ENCODE peak calls at places on chromosomes 12 and 14, in eight cellular contexts. F is activated T-cell treated with anti-CD3 and anti-CD28 coated beads, Interleukin-2, amount 50 U/mL, for 1 hour; J is substantia nigra; B is fibroblast of pulmonary artery; H is HCT116; L is activated CD4-positive, alpha-beta T cell treated with anti-CD3 and anti-CD28 coated beads, Interleukin-2, amount 50 U/mL, for 1 hour; D is GM04504; A is amygdala. G is an unnamed sample.

GRCh38 chr14:99522457-99522891 is 41.3 kb downstream of the CCNK start:
- DNase-seq in F (no peak), J (no peak), B (peak), H (no peak), L (no peak), D (peak), A (no peak), G (no peak)

GRCh38 chr12:68189766-68190700 is 30.5 kb upstream of the IFNG start:
- DNase-seq in F (no peak), J (no peak), B (peak), H (peak), L (peak), D (peak), A (no peak), G (peak)

GRCh38 chr12:71567562-71567961 is 96.1 kb downstream of the ZFC3H1 start:
- DNase-seq in F (no peak), J (no peak), B (no peak), H (no peak), L (no peak), D (no peak), A (no peak), G (no peak)

GRCh38 chr14:99797231-99797630 is 4.0 kb downstream of the EML1 start:
- DNase-seq in F (no peak), J (no peak), B (no peak), H (no peak), L (no peak), D (no peak), A (no peak), G (no peak)

GRCh38 chr14:96461950-96462798 is 40.0 kb upstream of the PAPOLA start:
- DNase-seq in F (no peak), J (no peak), B (no peak), H (no peak), L (no peak), D (no peak), A (no peak), G (no peak)

GRCh38 chr14:50714452-50715073 is 46.5 kb upstream of the SAV1 start:
- DNase-seq in F (no peak), J (no peak), B (peak), H (peak), L (no peak), D (peak), A (no peak), G (no peak)

GRCh38 chr12:130956009-130956408 is 2.3 kb downstream of the ADGRD1 start:
- DNase-seq in F (no peak), J (no peak), B (no peak), H (no peak), L (no peak), D (no peak), A (no peak), G (no peak)

GRCh38 chr12:2959508-2960431 is 573 bp downstream of the TEAD4 start:
- DNase-seq in F (no peak), J (no peak), B (peak), H (no peak), L (no peak), D (peak), A (no peak), G (no peak)

GRCh38 chr12:55842681-55843429 is at the start of gene MMP19:
- DNase-seq in F (no peak), J (no peak), B (peak), H (no peak), L (no peak), D (no peak), A (no peak), G (no peak)

GRCh38 chr12:93060071-93060665 is 131.1 kb upstream of the EEA1 start:
- DNase-seq in F (no peak), J (no peak), B (no peak), H (no peak), L (no peak), D (no peak), A (no peak), G (no peak)

GRCh38 chr12:54641554-54641953 is 6.6 kb downstream of the DCD start:
- DNase-seq in F (no peak), J (no peak), B (no peak), H (no peak), L (no peak), D (no peak), A (no peak), G (no peak)

GRCh38 chr12:23600936-23601335 is 348.5 kb downstream of the SOX5 start:
- DNase-seq in F (no peak), J (no peak), B (no peak), H (no peak), L (no peak), D (no peak), A (no peak), G (no peak)

GRCh38 chr12:102948941-102949352 is 8.5 kb upstream of the ASCL1 start:
- DNase-seq in F (peak), J (peak), B (peak), H (peak), L (peak), D (no peak), A (peak), G (peak)

GRCh38 chr12:56358836-56359532 is 923 bp downstream of the STAT2 start:
- DNase-seq in F (no peak), J (peak), B (peak), H (no peak), L (no peak), D (peak), A (no peak), G (no peak)

GRCh38 chr14:36111822-36112583 is 64.5 kb downstream of the PTCSC3 start:
- DNase-seq in F (no peak), J (no peak), B (no peak), H (no peak), L (no peak), D (no peak), A (no peak), G (no peak)

GRCh38 chr14:69268223-69268622 is 8.3 kb downstream of the GALNT16 start:
- DNase-seq in F (no peak), J (no peak), B (peak), H (no peak), L (no peak), D (peak), A (no peak), G (no peak)

GRCh38 chr14:99514552-99515300 is 33.5 kb downstream of the CCNK start:
- DNase-seq in F (peak), J (no peak), B (no peak), H (no peak), L (no peak), D (no peak), A (no peak), G (no peak)

GRCh38 chr12:72209096-72209495 is 63.1 kb upstream of the TRHDE start:
- DNase-seq in F (no peak), J (no peak), B (no peak), H (no peak), L (no peak), D (no peak), A (no peak), G (no peak)

GRCh38 chr12:115079760-115080159 is 395.8 kb upstream of the TBX3 start:
- DNase-seq in F (no peak), J (no peak), B (no peak), H (no peak), L (no peak), D (no peak), A (no peak), G (no peak)

GRCh38 chr14:87131879-87132278 is 861.1 kb downstream of the GALC start:
- DNase-seq in F (no peak), J (no peak), B (no peak), H (no peak), L (no peak), D (no peak), A (no peak), G (no peak)

GRCh38 chr12:58916153-58916709 is 4.1 kb downstream of the LRIG3 start:
- DNase-seq in F (no peak), J (no peak), B (no peak), H (no peak), L (no peak), D (no peak), A (no peak), G (no peak)

GRCh38 chr12:27340971-27341370 is 8.3 kb downstream of the BMAL2 start:
- DNase-seq in F (no peak), J (no peak), B (no peak), H (no peak), L (no peak), D (no peak), A (no peak), G (no peak)

GRCh38 chr12:124928095-124928911 is 13.9 kb upstream of the UBC start:
- DNase-seq in F (no peak), J (no peak), B (peak), H (peak), L (no peak), D (no peak), A (no peak), G (peak)

GRCh38 chr12:108828774-108829173 is 28.6 kb downstream of the SSH1 start:
- DNase-seq in F (no peak), J (no peak), B (peak), H (peak), L (no peak), D (peak), A (no peak), G (no peak)

GRCh38 chr12:43776498-43776897 is 17.7 kb downstream of the IRAK4 start:
- DNase-seq in F (no peak), J (no peak), B (peak), H (peak), L (no peak), D (no peak), A (no peak), G (no peak)

GRCh38 chr14:63938198-63939005 is 85.6 kb downstream of the SYNE2 start:
- DNase-seq in F (no peak), J (no peak), B (peak), H (no peak), L (no peak), D (no peak), A (no peak), G (peak)

GRCh38 chr12:109738878-109739665 is 25.4 kb downstream of the FAM222A start:
- DNase-seq in F (peak), J (no peak), B (no peak), H (no peak), L (no peak), D (peak), A (no peak), G (no peak)

GRCh38 chr14:100645200-100645985 is 58.2 kb upstream of the BEGAIN start:
- DNase-seq in F (peak), J (peak), B (peak), H (peak), L (peak), D (peak), A (peak), G (peak)

GRCh38 chr12:57235012-57235727 is 5.7 kb downstream of the SHMT2 start:
- DNase-seq in F (no peak), J (no peak), B (peak), H (no peak), L (no peak), D (no peak), A (no peak), G (no peak)

GRCh38 chr12:64181504-64182291 is 40.4 kb downstream of the KICS2 start:
- DNase-seq in F (no peak), J (peak), B (peak), H (peak), L (no peak), D (peak), A (peak), G (no peak)

GRCh38 chr12:67593041-67593870 is 55.3 kb upstream of the DYRK2 start:
- DNase-seq in F (no peak), J (no peak), B (no peak), H (peak), L (no peak), D (no peak), A (no peak), G (no peak)

GRCh38 chr14:58637040-58637390 is 747 bp upstream of the DACT1 start:
- DNase-seq in F (peak), J (peak), B (peak), H (no peak), L (peak), D (peak), A (peak), G (peak)

GRCh38 chr12:91954326-91954725 is 191.3 kb downstream of the BTG1 start:
- DNase-seq in F (no peak), J (no peak), B (no peak), H (no peak), L (no peak), D (no peak), A (no peak), G (no peak)

GRCh38 chr12:131604146-131604844 is 106.6 kb upstream of the SFSWAP start:
- DNase-seq in F (peak), J (no peak), B (no peak), H (no peak), L (peak), D (no peak), A (no peak), G (peak)

GRCh38 chr14:23434488-23435219 is 806 bp downstream of the MYH7 start:
- DNase-seq in F (no peak), J (no peak), B (no peak), H (no peak), L (no peak), D (no peak), A (no peak), G (no peak)

GRCh38 chr14:95218472-95219193 is 61.3 kb upstream of the DICER1 start:
- DNase-seq in F (no peak), J (no peak), B (no peak), H (no peak), L (no peak), D (no peak), A (no peak), G (no peak)

G was measured in activated CD4-positive, alpha-beta memory T cell treated with anti-CD3 and anti-CD28 coated beads, Interleukin-2, amount 10 ng/mL, durations not matched to agents 7 days and 5 days.